ENCODE peak calls at places on chromosomes 4 and X, in six cellular contexts. Z, N, V, C, B and M are unnamed samples. For H3K4me1, the result is how much of the 10 kb centered on the place peaks cover.

GRCh38 chr4:52107336-52107735 is 56.2 kb downstream of the SPATA18 start:
- DNase-seq in N (peak), C (no peak), V (no peak), Z (no peak), B (no peak), M (no peak)

GRCh38 chr4:26717332-26717731 is 133.4 kb downstream of the TBC1D19 start:
- DNase-seq in V (no peak), Z (no peak), C (no peak), N (peak), B (no peak), M (no peak)

GRCh38 chrX:81229208-81229607 is 27.3 kb downstream of the SH3BGRL start:
- DNase-seq in V (no peak), B (no peak), C (no peak), N (no peak), Z (no peak), M (no peak)

GRCh38 chr4:71974681-71975080 is 57.1 kb upstream of the NPFFR2 start:
- DNase-seq in V (no peak), B (no peak), N (peak), C (no peak), Z (no peak), M (no peak)

GRCh38 chrX:22652596-22652995 is 347.2 kb upstream of the DDX53 start:
- DNase-seq in V (peak), Z (no peak), C (no peak), B (no peak), N (peak), M (no peak)

GRCh38 chrX:135388841-135389240 is 32.9 kb upstream of the SMIM10L2A start:
- DNase-seq in V (no peak), C (no peak), N (no peak), B (no peak), Z (no peak), M (no peak)

GRCh38 chr4:76897522-76898384 is at the start of gene SOWAHB:
- DNase-seq in N (no peak), V (peak), C (no peak), B (peak), Z (peak), M (peak)

GRCh38 chr4:70651864-70652506 is 14.3 kb downstream of the JCHAIN start:
- DNase-seq in N (peak), V (no peak), C (no peak), Z (no peak), B (no peak), M (no peak)

GRCh38 chrX:103864886-103865534 is 33.0 kb upstream of the RAB9B start:
- DNase-seq in N (peak), B (no peak), Z (no peak), C (no peak), V (peak), M (no peak)

GRCh38 chr4:187883836-187884235 is 111.7 kb upstream of the ZFP42 start:
- DNase-seq in N (no peak), B (no peak), V (no peak), Z (no peak), C (no peak), M (no peak)

GRCh38 chrX:130594453-130594916 is 192.7 kb downstream of the RBMX2 start:
- DNase-seq in N (no peak), B (no peak), V (no peak), Z (no peak), C (no peak), M (no peak)

GRCh38 chrX:123173833-123174232 is 10.2 kb upstream of the GRIA3 start:
- DNase-seq in N (no peak), B (no peak), V (no peak), Z (no peak), C (no peak), M (no peak)

GRCh38 chr4:150297861-150298474 is 219.7 kb downstream of the DCLK2 start:
- DNase-seq in V (no peak), N (peak), Z (peak), B (no peak), C (no peak), M (no peak)

GRCh38 chr4:54784188-54784671 is 126.5 kb downstream of the KIT start:
- DNase-seq in B (peak), Z (no peak), C (peak), V (peak), N (peak), M (peak)

GRCh38 chrX:8731579-8732395 is at the start of gene ANOS1:
- DNase-seq in B (peak), V (peak), N (peak), C (no peak), Z (no peak), M (peak)

GRCh38 chr4:127574643-127575042 is 58.1 kb upstream of the INTU start:
- DNase-seq in B (no peak), V (no peak), N (no peak), Z (no peak), C (no peak), M (no peak)

GRCh38 chr4:39025552-39026085 is 6.6 kb downstream of the TMEM156 start:
- DNase-seq in B (no peak), N (no peak), Z (no peak), V (peak), C (no peak), M (no peak)

GRCh38 chr4:167897116-167897515 is 195.2 kb upstream of the ANXA10 start:
- DNase-seq in N (peak), C (no peak), B (no peak), V (no peak), Z (no peak), M (no peak)

GRCh38 chr4:4689694-4690440 is 148.0 kb upstream of the STX18 start:
- DNase-seq in C (no peak), V (no peak), Z (no peak), N (peak), B (no peak), M (no peak)

GRCh38 chr4:97239699-97239997 is 903.6 kb downstream of the STPG2 start:
- DNase-seq in N (no peak), B (no peak), V (no peak), C (no peak), Z (no peak), M (no peak)

GRCh38 chr4:186068581-186069402 is at the start of gene TLR3:
- DNase-seq in Z (no peak), B (no peak), C (no peak), N (peak), V (peak), M (no peak)

GRCh38 chrX:152465132-152465531 is 14.0 kb upstream of the GABRA3 start:
- DNase-seq in B (no peak), C (no peak), N (no peak), Z (no peak), V (no peak), M (no peak)

GRCh38 chr4:34676390-34676789 is 1567.9 kb downstream of the ARAP2 start:
- DNase-seq in C (no peak), B (no peak), V (no peak), Z (no peak), N (no peak), M (no peak)

GRCh38 chr4:147928400-147928799 is 196.5 kb downstream of the ARHGAP10 start:
- DNase-seq in B (no peak), N (peak), Z (no peak), V (peak), C (no peak), M (no peak)

GRCh38 chrX:53263597-53264094 is 17.7 kb downstream of the IQSEC2 start:
- DNase-seq in C (no peak), V (peak), Z (no peak), B (no peak), N (peak), M (no peak)

GRCh38 chr4:101981756-101982155 is 191.2 kb downstream of the BANK1 start:
- DNase-seq in B (no peak), V (no peak), C (no peak), N (peak), Z (no peak), M (no peak)

GRCh38 chr4:185213341-185213740 is 3.9 kb downstream of the SNX25 start:
- DNase-seq in N (no peak), Z (no peak), V (no peak), B (no peak), C (no peak), M (no peak)

GRCh38 chrX:111131572-111131971 is 35.6 kb downstream of the PAK3 start:
- DNase-seq in B (no peak), N (peak), V (no peak), Z (no peak), C (no peak), M (no peak)

GRCh38 chr4:6201580-6202091 is 1.3 kb upstream of the JAKMIP1 start:
- DNase-seq in V (no peak), Z (peak), C (no peak), N (no peak), B (no peak), M (no peak)

GRCh38 chrX:71859637-71860036 is 51.0 kb upstream of the NHSL2 start:
- DNase-seq in C (no peak), Z (peak), V (peak), B (no peak), N (peak), M (no peak)

GRCh38 chr4:116811730-116812129 is 273.6 kb downstream of the TRAM1L1 start:
- DNase-seq in Z (no peak), B (no peak), C (no peak), N (no peak), V (no peak), M (no peak)

DNA sequence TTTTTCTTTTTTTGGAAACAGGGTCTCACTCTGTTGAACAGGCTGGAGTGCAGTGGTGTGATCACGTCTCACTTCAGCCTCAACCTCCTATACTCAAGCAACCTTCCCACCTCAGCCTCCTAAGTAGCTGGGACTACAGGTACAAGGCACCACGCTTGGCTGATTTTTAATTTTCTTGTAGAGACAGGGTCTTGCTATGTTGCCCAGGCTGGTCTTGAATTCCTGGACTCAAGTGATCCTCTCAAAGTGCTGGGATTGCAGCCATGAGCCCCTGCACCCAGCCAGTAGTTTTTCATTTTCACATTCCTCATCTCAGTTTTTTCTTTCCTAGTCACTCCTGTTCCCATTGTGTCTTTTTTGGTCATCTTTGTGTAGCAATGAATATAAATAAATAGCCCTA is 11.1 kb downstream of the USO1 start:
- DNase-seq in Z (no peak), C (no peak), B (no peak), V (no peak), N (no peak), M (no peak)
- H3K4me1 ChIP-seq in Z (under half), C (under half), B (under half), V (under half), N (under half), M (under half)

GRCh38 chr4:141329174-141329569 is 108.5 kb downstream of the ZNF330 start:
- DNase-seq in Z (no peak), N (peak), C (no peak), B (no peak), V (no peak), M (no peak)
- H3K27ac ChIP-seq in Z (no peak), N (no peak), C (no peak), B (no peak), V (peak), M (peak)

GRCh38 chrX:11464360-11464759 is 171.1 kb downstream of the AMELX start:
- DNase-seq in Z (no peak), C (no peak), N (no peak), V (no peak), B (no peak), M (no peak)
- H3K4me1 ChIP-seq in Z (under half), C (under half), N (under half), V (under half), B (under half), M (under half)

GRCh38 chrX:332916-333610 is 14.5 kb upstream of the GTPBP6 start:
- DNase-seq in N (no peak), B (peak), Z (no peak), V (no peak), C (no peak), M (no peak)
- H3K27ac ChIP-seq in N (no peak), B (no peak), Z (no peak), V (no peak), C (no peak), M (no peak)

GRCh38 chr4:118953276-118953675 is 64.6 kb downstream of the SYNPO2 start:
- DNase-seq in V (no peak), C (no peak), Z (no peak), N (peak), B (no peak), M (no peak)

GRCh38 chr4:118954246-118954645 is 65.6 kb downstream of the SYNPO2 start:
- DNase-seq in C (no peak), B (no peak), V (peak), N (peak), Z (no peak), M (no peak)

GRCh38 chr4:118962540-118962939 is 73.9 kb downstream of the SYNPO2 start:
- DNase-seq in N (no peak), C (no peak), B (no peak), Z (no peak), V (no peak), M (no peak)

GRCh38 chr4:118955515-118955914 is 66.9 kb downstream of the SYNPO2 start:
- DNase-seq in N (no peak), C (no peak), V (no peak), B (no peak), Z (no peak), M (no peak)

GRCh38 chr4:118957683-118958082 is 69.0 kb downstream of the SYNPO2 start:
- DNase-seq in N (peak), V (no peak), Z (no peak), B (no peak), C (no peak), M (no peak)
- H3K4me1 ChIP-seq in N (under half), V (under half), Z (under half), B (under half), C (half or more), M (under half)

GRCh38 chr4:40877081-40877480 is 127.3 kb downstream of the NSUN7 start:
- DNase-seq in V (no peak), C (no peak), N (no peak), Z (no peak), B (no peak), M (no peak)

GRCh38 chr4:40874902-40875301 is 125.1 kb downstream of the NSUN7 start:
- DNase-seq in V (no peak), C (no peak), B (no peak), N (no peak), Z (no peak), M (no peak)

GRCh38 chr4:40871695-40872250 is 122.0 kb downstream of the NSUN7 start:
- DNase-seq in V (no peak), Z (no peak), C (no peak), N (no peak), B (no peak), M (no peak)

GRCh38 chr4:40875507-40876150 is 125.9 kb downstream of the NSUN7 start:
- DNase-seq in Z (no peak), C (no peak), N (no peak), V (no peak), B (no peak), M (no peak)

GRCh38 chr4:40874331-40874730 is 124.6 kb downstream of the NSUN7 start:
- DNase-seq in N (no peak), C (no peak), B (no peak), Z (no peak), V (no peak), M (no peak)
- H3K27ac ChIP-seq in N (no peak), C (no peak), B (no peak), Z (no peak), V (no peak), M (no peak)

DNA sequence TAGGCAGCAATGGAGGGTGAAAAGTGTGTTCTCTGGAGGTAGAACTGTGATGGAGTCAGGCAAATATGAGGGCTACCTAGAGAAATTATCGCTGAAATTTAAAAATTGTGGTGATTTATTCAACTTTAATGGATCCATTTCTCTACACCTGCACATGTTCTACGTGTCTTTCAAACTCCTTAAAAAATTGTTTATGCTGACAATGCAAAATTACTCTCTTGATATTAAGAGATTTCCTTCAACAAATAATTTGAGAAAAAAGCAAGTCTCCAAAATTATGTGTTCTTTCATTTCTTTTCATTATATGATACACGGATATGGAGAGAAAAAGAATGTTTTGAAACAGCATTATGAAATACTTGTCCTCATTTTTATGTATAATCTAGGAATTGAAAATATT is 1151.4 kb upstream of the PABPC4L start:
- DNase-seq in Z (no peak), N (no peak), B (no peak), V (no peak), C (no peak), M (no peak)
- H3K4me1 ChIP-seq in Z (under half), N (under half), B (under half), V (under half), C (under half), M (under half)

GRCh38 chr4:122826000-122826595 is 533 bp upstream of the FGF2 start:
- DNase-seq in C (no peak), Z (no peak), B (no peak), V (peak), N (peak), M (no peak)
- H3K27ac ChIP-seq in C (peak), Z (no peak), B (peak), V (peak), N (peak), M (peak)

DNA sequence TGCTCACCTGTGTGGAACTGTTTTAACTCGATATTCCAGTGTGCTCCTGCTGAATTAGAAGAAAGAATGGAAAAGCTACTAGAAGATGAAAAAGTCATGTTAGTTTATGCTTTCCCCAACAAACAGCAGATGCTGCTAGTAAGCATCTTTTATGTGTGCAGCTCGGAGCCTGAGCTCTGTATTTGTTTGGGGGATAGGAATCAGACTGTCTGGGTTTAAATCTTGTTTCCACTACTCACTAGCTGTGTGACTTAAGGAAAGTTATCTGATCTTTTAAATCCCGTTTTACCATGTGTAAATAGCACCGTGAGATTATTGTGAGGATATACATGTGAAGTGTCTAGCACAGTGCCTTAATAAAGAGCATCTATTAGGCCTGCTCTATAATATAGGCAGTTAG is 24.0 kb upstream of the SPARCL1 start:
- DNase-seq in C (no peak), N (no peak), B (no peak), V (no peak), Z (no peak), M (no peak)
- H3K4me1 ChIP-seq in C (under half), N (under half), B (under half), V (under half), Z (under half), M (under half)